ENCODE peak calls at places on chromosomes 1 and 21, in ten cellular contexts. S is ureter; Q is MM.1S; J is activated CD4-positive, alpha-beta T cell treated with anti-CD3 and anti-CD28 coated beads for 24 hours; A is NCI-H2029; L is Calu3; U is activated naive CD4-positive, alpha-beta T cell treated with Interleukin-2 at 50 U/mL for 16 hours; F is epithelial cell of esophagus; Z is DMS79 treated with DMSO at 0.1 percent for 48 hours; Y is progenitor cell of endocrine pancreas. T is an unnamed sample.

GRCh38 chr1:174744886-174745285 is 254.9 kb upstream of the CACYBP start:
- DNase-seq in J (no peak), U (no peak), A (no peak), Y (no peak), Z (no peak), F (no peak), L (no peak), S (no peak), Q (no peak), T (no peak)

GRCh38 chr1:171653796-171654704 is 1.6 kb upstream of the MYOC start:
- DNase-seq in A (no peak), J (no peak), Y (no peak), Q (no peak), F (no peak), L (peak), S (no peak), Z (no peak), U (no peak), T (no peak)

GRCh38 chr1:22121421-22121911 is 21.4 kb downstream of the WNT4 start:
- DNase-seq in U (no peak), J (no peak), L (no peak), Y (no peak), Z (no peak), Q (no peak), F (no peak), S (no peak), A (no peak), T (no peak)

GRCh38 chr1:229664133-229664689 is 38.2 kb downstream of the URB2 start:
- DNase-seq in Y (no peak), F (peak), Z (peak), L (no peak), S (no peak), Q (no peak), U (peak), J (peak), A (no peak), T (no peak)

GRCh38 chr1:162500805-162501204 is 3.2 kb downstream of the UHMK1 start:
- DNase-seq in J (no peak), Y (no peak), A (no peak), S (no peak), F (no peak), L (no peak), Z (no peak), U (no peak), Q (no peak), T (no peak)

GRCh38 chr1:180117764-180118116 is 36.9 kb upstream of the QSOX1 start:
- DNase-seq in Y (no peak), Q (no peak), Z (no peak), S (no peak), J (no peak), F (peak), L (no peak), A (no peak), U (no peak), T (no peak)

GRCh38 chr1:1421147-1421906 is at the start of gene ANKRD65:
- DNase-seq in Q (no peak), L (no peak), Z (peak), Y (no peak), A (no peak), U (no peak), S (peak), J (no peak), F (peak), T (peak)

GRCh38 chr1:7554343-7555270 is 216.5 kb upstream of the VAMP3 start:
- DNase-seq in F (no peak), Y (no peak), Q (no peak), J (no peak), U (no peak), S (no peak), Z (peak), L (no peak), A (no peak), T (no peak)

GRCh38 chr1:84836145-84836544 is 56.9 kb downstream of the LPAR3 start:
- DNase-seq in Z (no peak), J (no peak), Y (no peak), Q (no peak), S (no peak), A (no peak), U (no peak), F (peak), L (peak), T (no peak)

GRCh38 chr21:43768868-43769167 is 7.3 kb downstream of the CSTB start:
- DNase-seq in A (no peak), S (no peak), Q (no peak), J (no peak), Y (no peak), L (no peak), Z (no peak), U (no peak), F (no peak), T (no peak)

GRCh38 chr1:86991549-86992186 is 77.2 kb downstream of the HS2ST1 start:
- DNase-seq in Q (no peak), L (no peak), U (no peak), J (no peak), F (no peak), S (no peak), Z (no peak), A (no peak), Y (no peak), T (no peak)

GRCh38 chr1:114448370-114448769 is 62.6 kb downstream of the TRIM33 start:
- DNase-seq in S (no peak), L (no peak), J (no peak), A (no peak), U (no peak), F (no peak), Z (no peak), Q (no peak), Y (no peak), T (no peak)

GRCh38 chr1:12148958-12149790 is 17.6 kb upstream of the TNFRSF1B start:
- DNase-seq in F (no peak), Y (no peak), L (no peak), Q (no peak), Z (peak), S (no peak), J (no peak), U (no peak), A (no peak), T (no peak)

GRCh38 chr1:156082111-156083091 is at the start of gene MEX3A:
- DNase-seq in L (peak), F (peak), U (peak), Q (peak), Y (peak), Z (peak), A (peak), J (no peak), S (peak), T (peak)

T was measured in occipital lobe.